ENCODE peak calls at places on chromosomes 2 and 18, in eight cellular contexts. T is gastrocnemius medialis, E is neural crest cell, B is AG04449, J is cardiac fibroblast, O is AG10803, C is heart left ventricle, Z is RWPE1. A is an unnamed sample.

GRCh38 chr2:177078416-177078815 is 134.2 kb upstream of the HNRNPA3 start:
- DNase-seq in E (no peak), Z (peak), C (no peak), O (peak), B (no peak), J (peak), T (peak), A (no peak)

GRCh38 chr18:79496978-79497637 is 101.4 kb downstream of the NFATC1 start:
- DNase-seq in E (no peak), Z (no peak), T (no peak), O (peak), B (no peak), J (peak), C (peak), A (peak)

GRCh38 chr18:62453864-62454263 is 69.0 kb upstream of the ZCCHC2 start:
- DNase-seq in J (no peak), T (no peak), Z (no peak), B (no peak), C (no peak), O (no peak), E (no peak), A (no peak)

GRCh38 chr2:164917296-164917903 is 37.9 kb downstream of the SLC38A11 start:
- DNase-seq in B (no peak), E (no peak), Z (no peak), T (no peak), O (peak), J (peak), C (peak), A (no peak)

GRCh38 chr2:114805195-114805594 is 362.8 kb downstream of the DPP10 start:
- DNase-seq in O (no peak), E (no peak), Z (no peak), B (no peak), C (no peak), T (no peak), J (no peak), A (no peak)

GRCh38 chr2:29114841-29115609 is at the start of gene CLIP4:
- DNase-seq in C (peak), O (peak), J (peak), E (peak), B (no peak), Z (peak), T (peak), A (no peak)

GRCh38 chr18:62717059-62717849 is 1.9 kb downstream of the PHLPP1 start:
- DNase-seq in Z (peak), C (no peak), B (no peak), J (peak), O (peak), T (no peak), E (no peak), A (no peak)

GRCh38 chr2:47205576-47206141 is 50.6 kb upstream of the STPG4 start:
- DNase-seq in J (no peak), B (no peak), Z (no peak), E (no peak), O (peak), C (no peak), T (no peak), A (no peak)

GRCh38 chr2:138829326-138829725 is 49.1 kb upstream of the NXPH2 start:
- DNase-seq in C (no peak), E (peak), T (no peak), J (peak), B (no peak), Z (peak), O (no peak), A (no peak)

GRCh38 chr18:36461551-36461987 is 164.1 kb downstream of the FHOD3 start:
- DNase-seq in T (no peak), C (no peak), Z (no peak), B (no peak), E (no peak), J (peak), O (peak), A (no peak)

GRCh38 chr2:159290289-159290907 is 3.9 kb upstream of the WDSUB1 start:
- DNase-seq in T (peak), B (peak), C (no peak), J (peak), Z (peak), O (peak), E (no peak), A (peak)

GRCh38 chr2:210233487-210233886 is 8.2 kb upstream of the ACADL start:
- DNase-seq in J (no peak), Z (no peak), B (no peak), T (peak), O (no peak), E (no peak), C (no peak), A (no peak)

GRCh38 chr2:201880620-201881381 is 74.5 kb downstream of the CDK15 start:
- DNase-seq in E (no peak), Z (no peak), C (no peak), J (peak), T (peak), O (peak), B (no peak), A (no peak)

GRCh38 chr18:67710639-67711038 is 194.1 kb upstream of the DSEL start:
- DNase-seq in J (no peak), Z (no peak), O (no peak), C (no peak), B (no peak), T (no peak), E (no peak), A (no peak)

GRCh38 chr2:128545829-128546228 is 227.2 kb upstream of the HS6ST1 start:
- DNase-seq in E (no peak), T (no peak), J (no peak), Z (no peak), O (no peak), B (no peak), C (no peak), A (no peak)

GRCh38 chr2:57181315-57182038 is 865.1 kb upstream of the VRK2 start:
- DNase-seq in Z (peak), J (peak), E (no peak), C (no peak), T (no peak), B (no peak), O (peak), A (no peak)

GRCh38 chr2:17538022-17538843 is 2.3 kb upstream of the VSNL1 start:
- DNase-seq in O (peak), E (no peak), Z (no peak), B (no peak), C (no peak), J (peak), T (no peak), A (no peak)

GRCh38 chr2:45169339-45170190 is 160.3 kb upstream of the SIX2 start:
- DNase-seq in B (no peak), T (no peak), J (peak), E (peak), O (no peak), Z (peak), C (no peak), A (no peak)

GRCh38 chr2:82837588-82838304 is 1621.3 kb downstream of the SUCLG1 start:
- DNase-seq in T (no peak), B (peak), C (no peak), E (no peak), J (peak), Z (peak), O (peak), A (peak)

GRCh38 chr2:171952748-171953147 is 30.5 kb downstream of the HAT1 start:
- DNase-seq in J (no peak), Z (no peak), C (no peak), E (no peak), T (no peak), B (no peak), O (no peak), A (no peak)

GRCh38 chr2:109660046-109660860 is 46.1 kb downstream of the SOWAHC start:
- DNase-seq in O (no peak), J (peak), B (no peak), C (no peak), T (no peak), E (no peak), Z (no peak), A (no peak)

GRCh38 chr2:176494949-176495353 is 225.7 kb downstream of the MTX2 start:
- DNase-seq in E (no peak), T (peak), Z (no peak), C (peak), J (peak), B (no peak), O (peak), A (no peak)

GRCh38 chr2:213848631-213849030 is 562.2 kb upstream of the VWC2L start:
- DNase-seq in T (no peak), B (peak), Z (no peak), C (no peak), O (peak), E (no peak), J (no peak), A (peak)

GRCh38 chr2:106919012-106919411 is 33.0 kb upstream of the ST6GAL2 start:
- DNase-seq in T (no peak), B (no peak), C (no peak), J (no peak), E (no peak), Z (no peak), O (no peak), A (no peak)

GRCh38 chr2:147456729-147457128 is 388.1 kb upstream of the ACVR2A start:
- DNase-seq in C (no peak), J (no peak), O (peak), T (no peak), Z (no peak), E (no peak), B (no peak), A (no peak)

GRCh38 chr2:205352593-205352992 is 329.7 kb upstream of the NRP2 start:
- DNase-seq in Z (peak), O (peak), T (no peak), C (no peak), B (no peak), J (peak), E (no peak), A (no peak)

GRCh38 chr2:158142568-158143332 is 41.1 kb downstream of the UPP2 start:
- DNase-seq in J (no peak), C (no peak), Z (no peak), O (no peak), E (no peak), B (no peak), T (no peak), A (no peak)

GRCh38 chr18:32902566-32903330 is 129.9 kb upstream of the KLHL14 start:
- DNase-seq in B (no peak), T (no peak), C (no peak), O (no peak), J (no peak), Z (no peak), E (no peak), A (no peak)

GRCh38 chr18:22346342-22346967 is 71.3 kb downstream of the CTAGE1 start:
- DNase-seq in B (no peak), Z (peak), E (no peak), C (no peak), T (no peak), O (peak), J (peak), A (peak)

GRCh38 chr2:96663177-96663576 is 20.6 kb downstream of the FER1L5 start:
- DNase-seq in Z (no peak), T (peak), J (no peak), O (no peak), C (no peak), B (no peak), E (no peak), A (no peak)

GRCh38 chr18:25076980-25077780 is 274.8 kb downstream of the ZNF521 start:
- DNase-seq in Z (no peak), J (no peak), E (no peak), C (no peak), T (no peak), O (no peak), B (no peak), A (no peak)

GRCh38 chr2:181774601-181775179 is 94.4 kb upstream of the NEUROD1 start:
- DNase-seq in E (no peak), C (no peak), J (peak), B (no peak), Z (no peak), O (peak), T (no peak), A (no peak)

GRCh38 chr2:12504443-12504842 is 212.3 kb upstream of the TRIB2 start:
- DNase-seq in O (peak), Z (no peak), J (peak), C (no peak), B (no peak), E (no peak), T (no peak), A (no peak)

GRCh38 chr18:39487932-39488331 is 1922.3 kb upstream of the CELF4 start:
- DNase-seq in B (no peak), E (no peak), J (no peak), O (no peak), Z (no peak), C (no peak), T (no peak), A (no peak)

GRCh38 chr2:207223051-207223450 is 57.3 kb upstream of the KLF7 start:
- DNase-seq in E (no peak), Z (peak), T (no peak), C (no peak), B (no peak), O (peak), J (peak), A (peak)

GRCh38 chr2:225894240-225894980 is 494.9 kb downstream of the NYAP2 start:
- DNase-seq in J (peak), Z (peak), T (no peak), O (peak), B (peak), C (no peak), E (no peak), A (peak)

GRCh38 chr18:74083071-74083954 is 64.3 kb downstream of the FBXO15 start:
- DNase-seq in E (no peak), B (no peak), T (no peak), C (no peak), Z (no peak), J (no peak), O (peak), A (no peak)

GRCh38 chr2:84492571-84492970 is 23.7 kb upstream of the DNAH6 start:
- DNase-seq in J (no peak), B (no peak), Z (no peak), C (no peak), E (no peak), O (peak), T (no peak), A (no peak)
- TF ChIP-seq CTCF in J (no peak), B (no peak), Z (peak), C (no peak), E (peak), O (peak), T (no peak), A (peak)

DNA sequence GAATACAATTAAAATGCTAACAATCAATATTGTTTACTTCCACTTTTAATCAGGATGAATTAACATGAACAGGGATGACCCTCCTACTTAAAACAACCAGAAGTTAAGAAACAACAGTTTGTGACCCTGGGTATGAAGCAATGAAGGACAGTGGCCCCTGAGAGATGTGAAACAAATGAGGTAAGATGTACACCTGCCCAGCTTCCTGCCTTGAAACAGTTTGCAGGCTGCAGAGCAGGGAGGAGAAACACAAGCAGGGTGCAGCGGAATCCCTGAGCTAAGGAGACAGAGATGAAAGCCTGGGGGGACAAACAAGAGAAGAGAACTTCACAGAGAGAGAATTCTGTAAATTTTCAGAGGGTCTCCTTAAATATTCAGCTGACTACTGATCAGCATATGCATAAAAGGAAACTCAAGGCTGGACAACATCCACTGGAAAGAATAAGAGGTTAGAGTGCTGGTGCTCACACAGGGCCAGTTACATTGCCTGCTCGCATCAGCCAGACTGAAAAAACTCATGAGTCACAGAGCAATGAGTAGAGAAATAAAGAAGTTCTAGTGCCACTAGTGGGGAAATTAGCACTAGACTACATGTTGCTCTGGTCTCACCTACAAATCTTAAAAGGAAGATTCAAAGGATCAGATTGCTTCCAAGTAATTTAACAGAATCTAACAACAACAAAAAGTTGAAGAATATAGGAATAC is 106.4 kb downstream of the PID1 start:
- DNase-seq in T (no peak), E (no peak), C (no peak), Z (no peak), B (no peak), J (peak), O (peak), A (no peak)
- TF ChIP-seq CTCF in T (no peak), E (no peak), C (no peak), Z (no peak), B (no peak), J (peak), O (no peak), A (no peak)

DNA sequence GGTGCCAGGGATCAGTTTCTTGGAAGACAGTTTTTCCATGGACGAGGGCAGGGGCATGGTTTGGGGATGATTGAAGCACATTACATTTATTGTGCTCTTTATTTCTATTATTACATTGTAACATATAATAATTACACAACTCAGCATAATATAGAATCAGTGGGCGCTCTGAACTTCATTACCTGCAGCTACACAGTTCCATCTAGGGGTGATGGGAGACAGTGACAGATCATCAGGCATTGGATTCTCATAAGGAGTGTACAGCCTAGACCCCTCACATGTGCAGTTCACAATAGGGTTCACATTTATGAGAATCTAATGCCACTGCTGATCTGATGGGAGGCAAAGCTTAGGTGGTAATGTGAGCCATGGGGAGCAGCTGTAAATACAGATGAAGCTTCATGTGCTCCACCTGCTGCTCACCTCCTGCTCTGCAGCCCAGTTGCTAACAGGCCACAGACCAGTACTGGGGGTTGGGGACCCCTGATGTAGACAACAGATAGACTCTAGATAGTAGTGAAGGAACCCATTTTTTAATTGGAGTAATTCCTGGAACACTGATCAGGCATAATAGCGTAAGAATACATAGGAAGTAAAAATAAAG is 41.5 kb upstream of the MC4R start:
- DNase-seq in C (no peak), B (no peak), E (no peak), T (no peak), O (peak), J (peak), Z (no peak), A (no peak)
- TF ChIP-seq CTCF in C (no peak), B (peak), E (peak), T (no peak), O (peak), J (peak), Z (peak), A (peak)

GRCh38 chr2:189662674-189663226 is 1.5 kb downstream of the ASNSD1 start:
- DNase-seq in B (no peak), O (no peak), Z (no peak), T (no peak), C (no peak), E (no peak), J (no peak), A (no peak)

GRCh38 chr2:189660803-189661147 is 484 bp upstream of the ASNSD1 start:
- DNase-seq in T (no peak), Z (no peak), E (no peak), C (no peak), J (no peak), B (no peak), O (no peak), A (no peak)

GRCh38 chr2:189659734-189660133 is 1.5 kb upstream of the ASNSD1 start:
- DNase-seq in T (no peak), E (no peak), B (no peak), C (no peak), J (no peak), Z (no peak), O (no peak), A (no peak)

GRCh38 chr2:189661957-189662321 is 680 bp downstream of the ASNSD1 start:
- DNase-seq in T (no peak), E (no peak), J (no peak), O (no peak), C (no peak), B (no peak), Z (no peak), A (no peak)

DNA sequence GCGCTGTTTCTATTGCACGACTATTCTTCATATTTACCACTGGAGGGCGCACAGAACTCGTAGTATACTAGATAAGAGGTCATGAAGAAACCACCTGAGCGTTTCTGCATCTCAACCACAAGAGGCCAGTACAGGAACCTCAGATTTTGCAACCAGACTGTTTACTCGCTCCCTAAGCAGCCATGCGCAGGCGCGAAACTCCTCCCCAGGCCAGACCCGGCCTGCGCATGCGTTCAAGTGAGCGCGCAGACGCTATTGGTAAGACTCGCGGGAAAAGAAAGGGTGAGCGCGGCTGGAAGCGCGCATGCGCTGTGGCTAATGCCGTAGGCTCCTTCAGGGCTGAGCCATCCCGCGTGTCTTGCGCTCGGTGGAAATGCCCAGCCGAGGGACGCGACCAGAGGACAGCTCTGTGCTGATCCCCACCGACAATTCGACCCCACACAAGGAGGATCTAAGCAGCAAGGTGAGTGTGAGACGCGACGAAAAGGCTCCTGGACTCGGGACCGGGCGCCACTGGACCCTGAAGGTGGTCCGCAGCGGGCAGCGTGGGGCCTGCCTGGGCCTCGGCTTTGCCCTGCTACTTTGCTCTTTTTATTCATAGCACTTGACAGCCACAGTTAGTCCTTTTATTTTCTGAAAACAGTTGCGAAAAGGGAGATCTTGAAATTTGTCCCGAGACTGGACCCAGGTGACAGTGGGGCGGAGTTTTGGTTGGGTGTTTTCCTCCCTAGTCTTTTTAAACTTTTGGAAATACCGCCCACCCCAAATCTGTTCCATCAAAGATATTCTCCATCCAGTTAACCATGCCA is at the start of gene ASNSD1:
- DNase-seq in B (peak), J (peak), E (peak), T (peak), Z (peak), O (peak), C (peak), A (peak)
- TF ChIP-seq CTCF in B (peak), J (peak), E (peak), T (peak), Z (peak), O (peak), C (peak), A (peak)